ENCODE peak calls at places on chromosomes 2 and 18, in five cellular contexts. N is stomach, W is adrenal gland, U is transverse colon, K is GM12891. Q is an unnamed sample.

GRCh38 chr2:234289789-234290188 is 207.1 kb downstream of the ARL4C start:
- DNase-seq in K (no peak), W (no peak), N (no peak), U (no peak), Q (no peak)

GRCh38 chr2:134375935-134376334 is 122.1 kb downstream of the MGAT5 start:
- DNase-seq in U (peak; percentile 59), W (peak; percentile 29), K (no peak), N (no peak), Q (no peak)

GRCh38 chr2:219045937-219046550 is 4.7 kb upstream of the CFAP65 start:
- DNase-seq in W (peak; percentile 42), U (no peak), K (peak; percentile 33), N (no peak), Q (no peak)

GRCh38 chr2:60517441-60517840 is 36.0 kb downstream of the BCL11A start:
- DNase-seq in W (no peak), U (no peak), K (no peak), N (no peak), Q (no peak)

GRCh38 chr2:142315353-142315752 is 184.5 kb upstream of the LRP1B start:
- DNase-seq in N (no peak), K (no peak), W (no peak), U (no peak), Q (no peak)

GRCh38 chr18:8051388-8051787 is 484.3 kb downstream of the PTPRM start:
- DNase-seq in N (no peak), W (no peak), K (no peak), U (no peak), Q (no peak)

GRCh38 chr2:66281980-66282379 is 152.9 kb upstream of the MEIS1 start:
- DNase-seq in N (no peak), U (no peak), W (no peak), K (no peak), Q (no peak)

GRCh38 chr2:171056307-171056706 is 104.4 kb downstream of the TLK1 start:
- DNase-seq in K (no peak), N (no peak), U (no peak), W (no peak), Q (no peak)

GRCh38 chr2:202165945-202166344 is 72.5 kb downstream of the SUMO1 start:
- DNase-seq in W (no peak), K (no peak), U (no peak), N (no peak), Q (no peak)

GRCh38 chr2:960064-960736 is 9.6 kb downstream of the SNTG2 start:
- DNase-seq in W (no peak), K (no peak), N (no peak), U (no peak), Q (no peak)

GRCh38 chr2:98025481-98026037 is 29.8 kb upstream of the TMEM131 start:
- DNase-seq in W (no peak), N (no peak), U (no peak), K (no peak), Q (no peak)

GRCh38 chr2:172438741-172439508 is 11.5 kb downstream of the ITGA6 start:
- DNase-seq in K (no peak), U (peak; percentile 74), N (peak; percentile 65), W (peak; percentile 31), Q (peak; percentile 75)

GRCh38 chr2:142880275-142880674 is 2.8 kb downstream of the KYNU start:
- DNase-seq in U (no peak), W (no peak), N (no peak), K (no peak), Q (no peak)

GRCh38 chr2:60104514-60105501 is 448.6 kb downstream of the BCL11A start:
- DNase-seq in K (no peak), N (no peak), U (no peak), W (no peak), Q (no peak)

GRCh38 chr18:2981212-2981728 is 31.7 kb downstream of the LPIN2 start:
- DNase-seq in U (no peak), N (no peak), K (no peak), W (no peak), Q (no peak)

GRCh38 chr2:125167820-125168219 is 1142.7 kb downstream of the CNTNAP5 start:
- DNase-seq in W (no peak), K (no peak), N (no peak), U (no peak), Q (no peak)

GRCh38 chr2:207828361-207829057 is 58.8 kb upstream of the FZD5 start:
- DNase-seq in K (no peak), N (peak; percentile 43), W (peak; percentile 79), U (no peak), Q (no peak)

GRCh38 chr18:61893971-61894750 is 1.4 kb upstream of the RNF152 start:
- DNase-seq in K (peak; percentile 77), N (peak; percentile 89), U (peak; percentile 88), W (peak; percentile 82), Q (peak; percentile 88)

GRCh38 chr2:96470636-96471035 is 34.5 kb downstream of the NEURL3 start:
- DNase-seq in W (peak; percentile 58), U (peak; percentile 59), N (peak; percentile 70), K (peak; percentile 64), Q (peak; percentile 75)

GRCh38 chr2:39093208-39093898 is 27.5 kb downstream of the SOS1 start:
- DNase-seq in K (no peak), W (no peak), U (no peak), N (no peak), Q (peak; percentile 54)

GRCh38 chr2:25797607-25798488 is 80.4 kb downstream of the ASXL2 start:
- DNase-seq in U (no peak), N (no peak), K (no peak), W (no peak), Q (no peak)

GRCh38 chr2:118014492-118014824 is 588 bp upstream of the CCDC93 start:
- DNase-seq in W (no peak), N (no peak), K (no peak), U (no peak), Q (no peak)

GRCh38 chr2:73112913-73113633 is at the start of gene RAB11FIP5:
- DNase-seq in K (peak; percentile 60), U (peak; percentile 85), N (peak; percentile 85), W (peak; percentile 70), Q (peak; percentile 83)
- TF ChIP-seq POLR2A in K (no peak), U (peak; percentile 52), N (no peak), W (no peak), Q (no peak)

DNA sequence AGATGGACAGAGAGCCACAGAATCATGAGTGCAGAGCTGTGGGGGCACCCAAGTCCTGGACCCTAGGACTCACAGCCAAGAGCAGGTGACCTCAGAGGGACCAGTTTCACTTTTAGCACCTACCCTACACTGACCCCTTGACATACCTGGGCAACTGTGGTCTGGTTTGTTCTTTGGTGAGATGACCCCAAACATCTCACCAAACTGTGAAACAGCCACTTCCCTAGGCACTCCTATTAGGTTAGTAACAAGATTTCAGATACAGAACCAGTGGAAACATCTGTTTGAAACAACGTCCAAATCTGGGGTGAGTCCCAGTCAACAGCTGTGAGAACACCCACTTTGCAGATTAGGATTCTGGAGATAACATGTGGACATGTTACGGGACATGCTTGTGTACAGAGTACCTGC is 1.9 kb upstream of the ZFP36L2 start:
- DNase-seq in U (no peak), K (no peak), W (no peak), N (no peak), Q (no peak)
- TF ChIP-seq POLR2A in U (no peak), K (no peak), W (no peak), N (no peak), Q (no peak)

GRCh38 chr2:3578987-3579386 is 3.9 kb downstream of the RPS7 start:
- DNase-seq in N (no peak), U (no peak), W (no peak), K (no peak), Q (no peak)
- TF ChIP-seq POLR2A in N (no peak), U (no peak), W (no peak), K (no peak), Q (no peak)

DNA sequence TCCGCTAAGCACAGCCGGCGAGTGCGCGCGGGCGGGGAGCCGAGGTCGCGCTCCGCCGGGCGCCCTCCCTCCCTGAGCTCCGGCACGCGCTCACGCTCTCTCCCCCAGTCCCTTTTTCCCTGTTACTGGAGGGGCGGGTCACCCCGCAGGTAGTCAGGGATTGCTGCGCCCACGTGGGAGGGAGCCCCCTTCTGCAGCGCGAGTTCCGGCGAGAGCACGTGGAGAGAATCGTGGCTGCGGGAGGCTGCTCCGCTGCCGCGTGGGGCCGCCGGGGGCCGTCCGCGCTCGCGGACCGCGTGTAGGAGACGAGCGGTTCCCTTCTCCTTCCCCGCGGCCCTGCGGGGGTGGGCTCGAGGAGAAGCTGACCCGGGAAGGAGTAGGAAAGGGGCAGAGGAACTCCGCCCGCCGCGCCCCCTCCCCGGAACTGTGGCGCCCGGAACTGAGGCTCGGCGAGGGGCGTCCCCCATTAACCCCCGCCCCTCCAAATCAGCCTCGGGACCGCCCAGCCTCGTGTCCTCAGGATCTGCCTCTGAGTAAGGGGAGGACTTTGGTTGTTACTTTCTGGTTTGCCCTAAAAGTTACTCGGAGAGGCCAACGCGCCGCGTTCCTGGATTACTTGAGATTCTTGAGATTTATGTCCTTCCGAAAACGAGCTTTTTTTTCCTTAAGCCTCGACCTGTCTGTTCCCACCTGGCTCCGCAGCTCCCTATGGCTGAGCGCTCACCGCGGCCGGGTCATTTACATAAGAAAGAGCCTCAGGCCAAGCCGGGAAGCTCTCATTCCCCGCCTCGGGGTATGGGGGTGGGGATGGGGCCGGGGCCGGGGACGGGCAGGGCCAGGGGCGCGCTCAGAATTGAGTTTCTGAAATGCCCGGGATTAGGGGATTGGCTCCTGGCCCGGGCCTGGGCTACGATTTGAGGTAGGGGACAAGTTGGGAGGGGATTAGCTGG is 1.2 kb downstream of the HK2 start:
- DNase-seq in K (peak; percentile 80), W (peak; percentile 34), U (peak; percentile 65), N (peak; percentile 60), Q (peak; percentile 70)
- TF ChIP-seq POLR2A in K (no peak), W (no peak), U (peak; percentile 18), N (no peak), Q (no peak)

GRCh38 chr2:14632133-14632936 is at the start of gene LRATD1:
- DNase-seq in W (peak; percentile 88), U (peak; percentile 95), N (peak; percentile 94), K (no peak), Q (peak; percentile 94)
- TF ChIP-seq POLR2A in W (peak; percentile 75), U (peak; percentile 99), N (peak; percentile 75), K (no peak), Q (peak; percentile 100)

GRCh38 chr18:68627812-68628211 is 87.1 kb downstream of the TMX3 start:
- DNase-seq in N (no peak), K (no peak), U (no peak), W (no peak), Q (no peak)

DNA sequence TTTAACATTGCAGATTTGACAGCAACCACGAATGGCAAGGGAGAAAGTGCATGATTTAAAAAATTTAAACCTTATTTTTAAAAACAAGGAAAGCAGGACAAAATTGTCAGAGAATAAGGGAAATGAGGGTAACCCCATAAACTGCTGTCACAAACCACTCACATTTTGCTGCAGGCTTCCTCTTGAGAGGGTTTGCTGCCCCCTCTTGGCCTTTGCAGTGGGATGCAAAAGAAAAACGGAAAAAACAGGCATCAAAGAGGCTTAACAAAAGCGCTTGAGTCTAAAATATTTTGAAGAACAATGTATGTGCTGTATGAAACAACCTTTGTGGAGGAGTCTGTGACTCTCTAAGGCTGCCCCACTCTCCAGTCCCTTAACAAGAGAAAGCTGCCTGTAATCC is 91.6 kb downstream of the TMX3 start:
- DNase-seq in W (peak; percentile 22), U (no peak), K (peak; percentile 19), N (peak; percentile 33), Q (no peak)
- TF ChIP-seq POLR2A in W (no peak), U (no peak), K (no peak), N (no peak), Q (no peak)